ENCODE peak calls at places on chromosomes 12 and 14, in seven cellular contexts. I is RWPE1, W is A549, R is right atrium auricular region, Y is spleen, P is ascending aorta, M is Peyer's patch. E is an unnamed sample.

GRCh38 chr12:49201595-49202295 is 12.9 kb upstream of the TUBA1A start:
- DNase-seq in Y (no peak), I (no peak), R (peak; percentile 57), P (peak; percentile 55), W (peak; percentile 82), M (no peak), E (no peak)

GRCh38 chr14:74611672-74612345 is at the start of gene LTBP2:
- DNase-seq in W (no peak), P (no peak), Y (peak; percentile 86), I (no peak), R (no peak), M (no peak), E (no peak)

GRCh38 chr14:22791302-22791701 is 23.9 kb downstream of the SLC7A7 start:
- DNase-seq in P (no peak), Y (no peak), I (peak; percentile 43), R (no peak), W (no peak), M (no peak), E (peak; percentile 45)

GRCh38 chr12:29396774-29397173 is 15.8 kb upstream of the ERGIC2 start:
- DNase-seq in M (no peak), R (no peak), W (no peak), P (no peak), I (no peak), Y (no peak), E (peak; percentile 33)

GRCh38 chr12:55002355-55002754 is 17.4 kb upstream of the NEUROD4 start:
- DNase-seq in W (no peak), R (no peak), Y (no peak), I (no peak), P (no peak), M (no peak), E (no peak)

GRCh38 chr14:68143341-68143807 is 323.8 kb downstream of the RAD51B start:
- DNase-seq in P (peak; percentile 72), I (no peak), M (peak; percentile 74), R (peak; percentile 82), Y (no peak), W (peak; percentile 72), E (no peak)

GRCh38 chr12:98578821-98579220 is 14.7 kb upstream of the SLC25A3 start:
- DNase-seq in M (peak; percentile 56), Y (no peak), W (peak; percentile 52), I (no peak), R (no peak), P (no peak), E (peak; percentile 14)

GRCh38 chr14:90454041-90455000 is 57.5 kb downstream of the CALM1 start:
- DNase-seq in R (peak; percentile 85), W (peak; percentile 71), P (peak; percentile 74), Y (no peak), I (peak; percentile 67), M (peak; percentile 90), E (no peak)

GRCh38 chr14:105846312-105846711 is 319.9 kb downstream of the TMEM121 start:
- DNase-seq in M (no peak), Y (peak; percentile 58), W (no peak), I (no peak), P (peak; percentile 41), R (no peak), E (no peak)

GRCh38 chr14:91410781-91411536 is 6.7 kb downstream of the CCDC88C start:
- DNase-seq in R (no peak), M (peak; percentile 61), I (no peak), Y (peak; percentile 40), P (peak; percentile 50), W (no peak), E (no peak)

GRCh38 chr14:49485290-49485689 is 100.9 kb downstream of the RPS29 start:
- DNase-seq in W (no peak), Y (no peak), P (no peak), M (no peak), R (no peak), I (no peak), E (no peak)

GRCh38 chr14:59882957-59883356 is 12.4 kb upstream of the RTN1 start:
- DNase-seq in P (no peak), M (no peak), I (no peak), R (no peak), Y (no peak), W (no peak), E (no peak)

GRCh38 chr12:115433014-115433634 is 749.1 kb upstream of the TBX3 start:
- DNase-seq in R (no peak), W (no peak), Y (no peak), P (no peak), I (no peak), M (no peak), E (no peak)

GRCh38 chr12:116929885-116930284 is 19.1 kb downstream of the FBXW8 start:
- DNase-seq in I (no peak), W (no peak), M (no peak), R (no peak), Y (no peak), P (no peak), E (no peak)

GRCh38 chr12:55720071-55720564 is at the start of gene RDH5:
- DNase-seq in M (peak; percentile 91), R (peak; percentile 90), P (peak; percentile 95), Y (peak; percentile 65), W (peak; percentile 80), I (no peak), E (no peak)

GRCh38 chr12:52063986-52064649 is 5.7 kb upstream of the ATG101 start:
- DNase-seq in I (no peak), Y (no peak), M (no peak), R (peak; percentile 96), W (peak; percentile 70), P (peak; percentile 78), E (no peak)

GRCh38 chr12:52060498-52061177 is 9.1 kb upstream of the ATG101 start:
- DNase-seq in R (no peak), P (no peak), I (no peak), M (no peak), Y (no peak), W (peak; percentile 82), E (no peak)

GRCh38 chr12:52061470-52062166 is 8.2 kb upstream of the ATG101 start:
- DNase-seq in R (no peak), W (peak; percentile 50), M (no peak), Y (no peak), P (no peak), I (no peak), E (no peak)

GRCh38 chr12:52063081-52063985 is 6.4 kb upstream of the ATG101 start:
- DNase-seq in Y (no peak), W (no peak), P (no peak), M (no peak), I (no peak), R (no peak), E (no peak)

GRCh38 chr12:52062167-52063080 is 7.4 kb upstream of the ATG101 start:
- DNase-seq in P (no peak), W (no peak), M (no peak), I (no peak), Y (no peak), R (no peak), E (no peak)
- H3K27ac ChIP-seq in P (no peak overlapping the region), W (peak overlapping the region; percentile 81), M (peak overlapping the region; percentile 17), I (no peak overlapping the region), Y (no peak overlapping the region), R (peak overlapping the region; percentile 80), E (no peak overlapping the region)

GRCh38 chr12:62575036-62575435 is 108.4 kb downstream of the MON2 start:
- DNase-seq in Y (no peak), W (no peak), P (no peak), R (no peak), M (no peak), I (no peak), E (no peak)
- H3K27ac ChIP-seq in Y (no peak overlapping the region), W (no peak overlapping the region), P (peak overlapping the region; percentile 76), R (no peak overlapping the region), M (no peak overlapping the region), I (no peak overlapping the region), E (no peak overlapping the region)

GRCh38 chr12:95784886-95785285 is 5.7 kb downstream of the NTN4 start:
- DNase-seq in I (no peak), W (no peak), R (no peak), M (no peak), Y (no peak), P (no peak), E (no peak)

GRCh38 chr12:95787274-95787814 is 3.2 kb downstream of the NTN4 start:
- DNase-seq in M (no peak), Y (no peak), I (no peak), W (no peak), P (no peak), R (no peak), E (no peak)

GRCh38 chr12:95788637-95789036 is 1.9 kb downstream of the NTN4 start:
- DNase-seq in W (no peak), R (no peak), P (no peak), Y (no peak), I (no peak), M (no peak), E (no peak)

GRCh38 chr12:95789126-95790024 is 1.2 kb downstream of the NTN4 start:
- DNase-seq in R (no peak), M (no peak), P (peak; percentile 74), W (peak; percentile 72), Y (no peak), I (no peak), E (no peak)

GRCh38 chr12:95784286-95784685 is 6.3 kb downstream of the NTN4 start:
- DNase-seq in W (no peak), R (no peak), I (no peak), M (no peak), P (no peak), Y (no peak), E (no peak)
- H3K27ac ChIP-seq in W (peak overlapping the region; percentile 48), R (no peak overlapping the region), I (peak overlapping the region; percentile 41), M (no peak overlapping the region), P (peak overlapping the region; percentile 19), Y (no peak overlapping the region), E (no peak overlapping the region)

DNA sequence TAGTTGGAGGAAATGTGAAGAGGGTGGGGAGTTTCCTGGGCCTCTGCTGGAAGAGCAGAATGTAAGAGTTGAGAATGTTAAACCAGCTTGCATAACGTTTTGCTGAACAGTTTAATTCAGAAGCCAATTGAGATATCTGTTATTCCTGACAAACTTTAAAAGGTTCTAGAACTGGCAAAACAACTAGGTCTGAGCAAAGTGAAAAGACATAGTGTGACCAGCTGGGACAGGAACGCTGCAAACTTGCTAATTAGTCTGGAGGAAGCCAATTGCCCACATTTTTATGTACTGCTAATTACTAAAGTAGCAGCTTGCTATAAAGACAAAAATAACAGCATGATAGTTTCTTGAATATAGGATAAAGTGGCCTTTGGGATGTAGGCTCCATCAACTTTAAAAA is 704.9 kb downstream of the NRXN3 start:
- DNase-seq in I (no peak), M (no peak), P (no peak), W (no peak), R (no peak), Y (no peak), E (no peak)
- H3K27ac ChIP-seq in I (no peak overlapping the region), M (no peak overlapping the region), P (no peak overlapping the region), W (no peak overlapping the region), R (no peak overlapping the region), Y (no peak overlapping the region), E (no peak overlapping the region)

DNA sequence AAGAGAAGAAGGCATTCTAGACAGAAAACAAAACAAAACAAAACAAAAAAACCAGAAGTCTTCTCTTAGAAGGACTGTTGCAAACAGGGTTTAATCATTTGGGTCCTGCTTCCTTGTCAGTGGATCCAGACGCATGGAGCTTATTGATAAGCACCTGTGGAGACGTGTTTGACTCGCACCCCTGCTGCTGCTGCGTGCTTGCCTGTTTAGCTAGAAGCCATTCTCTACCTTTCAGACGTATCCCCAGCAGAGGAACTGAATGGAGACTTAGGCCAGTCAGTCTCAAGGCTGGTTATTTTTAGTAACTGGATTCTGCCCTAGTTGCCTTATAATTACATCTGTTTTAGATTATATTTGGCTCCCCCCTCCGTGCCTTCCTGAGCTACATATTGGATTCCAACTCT is 186.1 kb upstream of the EEA1 start:
- DNase-seq in P (no peak), M (no peak), R (no peak), I (no peak), Y (no peak), W (no peak), E (no peak)
- H3K27ac ChIP-seq in P (peak overlapping the region; percentile 73), M (peak overlapping the region; percentile 17), R (no peak overlapping the region), I (no peak overlapping the region), Y (no peak overlapping the region), W (no peak overlapping the region), E (no peak overlapping the region)

E was measured in epithelial cell of prostate.